ENCODE peak calls at places on chromosomes 11 and 22, in eight cellular contexts. K is G401, D is lung microvascular endothelial cell, Q is ecto neural progenitor cell, G is cardiac fibroblast, A is NCI-H345, T is GM23248, Z is DND-41. E is an unnamed sample.

GRCh38 chr11:61473370-61474025 is 35.1 kb upstream of the LRRC10B start:
- DNase-seq in G (peak; percentile 37), D (no peak), A (no peak), K (no peak), Q (no peak), T (peak; percentile 77), Z (no peak), E (no peak)

GRCh38 chr11:112225753-112226061 is 521 bp upstream of the PTS start:
- DNase-seq in Q (no peak), Z (no peak), T (peak; percentile 89), K (no peak), D (no peak), G (peak; percentile 85), A (no peak), E (no peak)

GRCh38 chr11:106062592-106062949 is 14.6 kb downstream of the KBTBD3 start:
- DNase-seq in K (no peak), Q (no peak), A (no peak), Z (no peak), T (no peak), D (no peak), G (no peak), E (no peak)

GRCh38 chr22:45237065-45237990 is 3.4 kb downstream of the KIAA0930 start:
- DNase-seq in D (no peak), A (no peak), Q (no peak), T (no peak), Z (no peak), K (no peak), G (no peak), E (no peak)

GRCh38 chr22:25623851-25624250 is 59.4 kb downstream of the GRK3 start:
- DNase-seq in Q (no peak), T (no peak), Z (no peak), A (no peak), K (no peak), G (no peak), D (no peak), E (no peak)

GRCh38 chr11:11262171-11262920 is 90.7 kb downstream of the CSNK2A3 start:
- DNase-seq in G (no peak), Z (no peak), A (no peak), Q (no peak), K (no peak), D (no peak), T (no peak), E (no peak)

GRCh38 chr22:34973926-34974325 is 92.0 kb upstream of the ISX start:
- DNase-seq in T (no peak), K (no peak), G (no peak), A (no peak), D (no peak), Z (no peak), Q (no peak), E (no peak)

GRCh38 chr22:46350646-46351045 is 15.1 kb downstream of the TRMU start:
- DNase-seq in G (no peak), Z (no peak), T (no peak), K (no peak), Q (no peak), D (no peak), A (no peak), E (no peak)

GRCh38 chr11:33719587-33719986 is 16.6 kb downstream of the CD59 start:
- DNase-seq in T (no peak), A (no peak), Q (no peak), K (no peak), Z (peak; percentile 54), D (no peak), G (peak; percentile 7), E (no peak)

GRCh38 chr22:37639771-37640590 is 512 bp downstream of the SH3BP1 start:
- DNase-seq in A (no peak), Z (peak; percentile 33), G (no peak), T (peak; percentile 32), D (no peak), K (no peak), Q (no peak), E (no peak)